ENCODE peak calls at places on chromosomes 16 and 17, in five cellular contexts. H is HepG2, W is body of pancreas, D is testis, R is stomach. P is an unnamed sample.

GRCh38 chr16:68255712-68256111 is 8.6 kb upstream of the SLC7A6 start:
- DNase-seq in R (no peak), H (no peak), D (no peak), W (no peak), P (no peak)

GRCh38 chr16:67884-68789 is 4.3 kb downstream of the RHBDF1 start:
- DNase-seq in R (no peak), W (no peak), D (no peak), H (no peak), P (no peak)

GRCh38 chr17:17416400-17417360 is 60.1 kb upstream of the MED9 start:
- DNase-seq in W (peak), R (peak), D (no peak), H (peak), P (no peak)

GRCh38 chr17:37488009-37488604 is 1.6 kb upstream of the DUSP14 start:
- DNase-seq in R (no peak), W (no peak), D (no peak), H (peak), P (peak)

GRCh38 chr17:45131616-45132301 is 556 bp downstream of the PLCD3 start:
- DNase-seq in W (peak), H (no peak), D (peak), R (peak), P (no peak)

GRCh38 chr17:21549107-21549687 is 143.1 kb upstream of the KCNJ18 start:
- DNase-seq in W (no peak), D (no peak), R (no peak), H (no peak), P (no peak)

GRCh38 chr16:12067714-12068401 is 91.3 kb downstream of the SNX29 start:
- DNase-seq in D (peak), H (peak), R (peak), W (peak), P (peak)

GRCh38 chr16:20411055-20411454 is 1.7 kb downstream of the ACSM5 start:
- DNase-seq in W (no peak), H (no peak), D (no peak), R (no peak), P (no peak)

GRCh38 chr17:16925461-16926060 is 46.4 kb downstream of the TNFRSF13B start:
- DNase-seq in R (no peak), H (no peak), D (no peak), W (no peak), P (no peak)

GRCh38 chr17:73549841-73550430 is 94.3 kb downstream of the SDK2 start:
- DNase-seq in H (no peak), R (no peak), W (no peak), D (no peak), P (no peak)

GRCh38 chr16:49756971-49757743 is 98.8 kb downstream of the ZNF423 start:
- DNase-seq in W (no peak), H (no peak), R (no peak), D (no peak), P (no peak)

GRCh38 chr16:4075534-4075933 is 40.7 kb downstream of the ADCY9 start:
- DNase-seq in H (no peak), W (no peak), R (no peak), D (peak), P (no peak)

GRCh38 chr16:57514891-57515600 is 21.3 kb downstream of the CCDC102A start:
- DNase-seq in H (no peak), R (no peak), W (no peak), D (no peak), P (no peak)

GRCh38 chr16:75471723-75472634 is 7.5 kb upstream of the TMEM170A start:
- DNase-seq in R (peak), W (peak), H (peak), D (peak), P (peak)

GRCh38 chr17:65560628-65561371 is 648 bp downstream of the AXIN2 start:
- DNase-seq in R (peak), H (peak), W (peak), D (peak), P (peak)
- TF ChIP-seq POLR2A in R (no peak), H (peak), W (peak), D (no peak), P (no peak)

GRCh38 chr16:2205104-2205966 is at the start of gene MLST8:
- DNase-seq in R (peak), H (peak), W (peak), D (peak), P (peak)
- TF ChIP-seq POLR2A in R (no peak), H (peak), W (peak), D (no peak), P (peak)

GRCh38 chr16:30570621-30571443 is 682 bp downstream of the ZNF688 start:
- DNase-seq in D (peak), H (no peak), R (peak), W (peak), P (no peak)

GRCh38 chr16:30567991-30568638 is 3.4 kb downstream of the ZNF688 start:
- DNase-seq in D (no peak), H (peak), R (no peak), W (no peak), P (peak)

GRCh38 chr16:30569746-30570325 is 1.7 kb downstream of the ZNF688 start:
- DNase-seq in W (no peak), H (no peak), R (no peak), D (no peak), P (no peak)

GRCh38 chr16:30574678-30575077 is 3.2 kb upstream of the ZNF688 start:
- DNase-seq in W (no peak), R (no peak), H (no peak), D (no peak), P (no peak)

GRCh38 chr16:30571444-30572322 is at the start of gene ZNF688:
- DNase-seq in D (peak), W (peak), H (peak), R (peak), P (peak)
- TF ChIP-seq POLR2A in D (no peak), W (peak), H (peak), R (no peak), P (peak)

DNA sequence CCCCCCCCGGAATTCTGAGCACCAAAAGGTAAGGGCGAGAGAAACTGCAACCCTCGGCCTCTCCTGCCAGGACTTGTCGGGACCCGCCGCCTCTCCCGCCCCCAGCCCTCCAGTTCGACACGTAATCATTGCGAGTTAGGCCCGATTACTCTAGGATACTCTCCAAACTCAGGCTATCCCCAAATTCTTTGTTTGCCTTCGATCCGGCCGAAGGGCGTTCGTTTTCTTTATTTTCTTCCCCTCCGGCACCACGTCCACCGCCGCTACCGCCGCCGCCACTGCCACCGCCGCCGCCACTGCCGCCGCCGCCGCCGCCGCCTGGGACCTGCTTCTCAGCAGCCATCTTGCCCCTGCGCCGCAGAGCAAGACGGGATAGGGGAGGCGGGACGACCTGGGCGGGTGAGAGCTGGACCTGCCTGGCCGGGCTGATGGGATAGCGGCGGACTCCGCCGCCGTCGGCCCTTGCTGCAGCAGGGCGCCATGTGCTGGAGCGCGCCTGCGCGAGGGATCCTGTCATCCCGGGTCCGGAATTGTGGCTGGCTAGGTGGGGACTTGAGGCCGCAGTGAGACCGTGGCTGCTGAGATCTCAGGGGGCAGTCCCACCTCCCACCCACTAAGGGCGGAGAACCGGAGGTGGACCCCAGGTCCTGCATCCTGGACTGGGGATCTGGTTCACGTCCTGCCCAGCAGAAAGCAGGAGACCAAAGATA is at the start of gene SRP68:
- DNase-seq in H (peak), R (peak), D (peak), W (peak), P (peak)
- TF ChIP-seq POLR2A in H (peak), R (no peak), D (no peak), W (peak), P (peak)

GRCh38 chr16:69327585-69328310 is 2.6 kb downstream of the PDF start:
- DNase-seq in R (no peak), W (no peak), H (no peak), D (no peak), P (no peak)

GRCh38 chr16:69328854-69329316 is 1.5 kb downstream of the PDF start:
- DNase-seq in R (no peak), W (no peak), D (no peak), H (no peak), P (no peak)

GRCh38 chr16:69329369-69330285 is 761 bp downstream of the PDF start:
- DNase-seq in D (peak), R (no peak), W (peak), H (no peak), P (peak)

GRCh38 chr16:69326172-69326873 is 4.1 kb downstream of the PDF start:
- DNase-seq in R (no peak), H (peak), W (no peak), D (no peak), P (no peak)

GRCh38 chr16:69330286-69331109 is at the start of gene PDF:
- DNase-seq in H (peak), D (peak), R (peak), W (peak), P (peak)
- TF ChIP-seq POLR2A in H (peak), D (peak), R (peak), W (peak), P (peak)

DNA sequence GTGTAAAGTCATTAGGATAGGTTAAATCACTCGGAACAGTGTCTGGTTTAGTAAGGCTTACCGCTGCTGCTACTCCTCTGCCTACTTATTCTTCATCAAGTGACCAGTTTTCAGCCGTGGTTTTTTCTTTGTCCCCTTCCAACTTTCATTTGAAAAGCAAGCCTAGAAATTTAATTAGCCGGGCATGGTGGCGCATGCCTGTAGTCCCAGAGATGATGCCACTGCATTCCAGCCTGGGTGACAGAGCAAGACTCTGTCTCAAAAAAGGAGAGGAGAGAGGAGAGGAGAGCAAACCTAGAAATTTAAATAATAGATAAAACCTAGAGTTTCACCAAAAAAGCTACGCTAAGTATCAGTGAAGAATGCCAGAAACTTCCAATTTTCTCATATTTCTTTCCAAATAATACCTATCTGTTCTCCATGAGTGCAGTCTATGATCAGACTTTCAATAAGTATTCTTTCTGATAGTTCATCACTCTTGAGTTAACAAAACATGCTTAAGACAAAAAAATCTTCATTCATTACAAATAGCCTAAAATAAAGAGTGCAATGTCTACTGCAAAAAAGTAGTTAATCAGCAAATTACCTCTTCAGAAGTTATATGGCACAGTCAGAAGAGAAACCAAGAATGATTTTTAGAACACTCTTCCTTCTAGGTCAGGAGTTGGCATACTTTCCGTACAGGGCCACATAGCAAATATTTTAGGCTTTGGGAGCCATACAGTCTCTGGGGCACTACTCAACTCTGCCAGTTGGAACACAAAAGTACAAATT is 15.1 kb downstream of the ANKFY1 start:
- DNase-seq in D (no peak), H (no peak), R (no peak), W (no peak), P (no peak)
- TF ChIP-seq POLR2A in D (no peak), H (no peak), R (no peak), W (no peak), P (no peak)

GRCh38 chr17:30450125-30451027 is 26.8 kb upstream of the GOSR1 start:
- DNase-seq in R (no peak), W (no peak), D (no peak), H (peak), P (no peak)

GRCh38 chr17:30458371-30458770 is 18.8 kb upstream of the GOSR1 start:
- DNase-seq in W (no peak), R (no peak), D (no peak), H (no peak), P (no peak)

GRCh38 chr17:30449480-30449879 is 27.7 kb upstream of the GOSR1 start:
- DNase-seq in H (no peak), R (no peak), W (peak), D (no peak), P (no peak)

DNA sequence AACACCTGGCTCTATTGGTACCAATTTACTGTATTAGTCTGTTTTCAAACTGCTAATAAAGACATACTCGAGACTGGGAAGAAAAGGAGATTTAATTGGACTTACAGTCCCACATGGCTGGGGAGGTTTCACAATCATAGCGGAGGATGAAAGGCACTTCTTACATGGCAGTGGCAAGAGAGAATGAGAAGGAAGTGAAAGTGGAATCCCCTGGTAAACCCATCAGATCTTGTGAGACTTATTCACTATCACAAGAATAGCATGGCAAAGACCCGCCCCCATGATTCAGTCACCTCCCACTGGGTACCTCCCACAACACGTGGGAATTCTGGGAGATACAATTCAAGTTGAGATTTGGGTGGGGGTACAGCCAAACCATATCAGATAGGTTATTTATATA is 22.6 kb upstream of the GOSR1 start:
- DNase-seq in D (no peak), W (no peak), R (no peak), H (no peak), P (no peak)
- TF ChIP-seq POLR2A in D (no peak), W (no peak), R (no peak), H (no peak), P (no peak)

P was measured in H54.